ENCODE peak calls at places on chromosome 18, in eight cellular contexts. F, X, G, K, I, H, V and C are unnamed samples.
A peak's percentile ranks its signal among the peaks of the same experiment; 100 is the strongest.

GRCh38 chr18:5285326-5285725 is 10.2 kb downstream of the ZBTB14 start:
- DNase-seq in H (no peak), V (no peak), F (no peak), X (peak; percentile 18), I (no peak), K (no peak), G (no peak), C (peak; percentile 64)

GRCh38 chr18:48545690-48546365 is 7.0 kb downstream of the CTIF start:
- DNase-seq in V (no peak), I (no peak), H (no peak), G (no peak), K (no peak), F (no peak), X (peak; percentile 93), C (peak; percentile 29)

GRCh38 chr18:50466634-50467033 is 91.8 kb downstream of the SKA1 start:
- DNase-seq in H (no peak), I (no peak), F (no peak), K (no peak), G (no peak), V (no peak), X (no peak), C (no peak)

GRCh38 chr18:79575891-79576685 is 103.5 kb upstream of the CTDP1 start:
- DNase-seq in I (no peak), X (peak; percentile 98), K (no peak), F (no peak), V (no peak), G (no peak), H (no peak), C (no peak)

GRCh38 chr18:54102123-54102522 is 122.3 kb downstream of the MBD2 start:
- DNase-seq in H (no peak), X (no peak), V (no peak), I (no peak), F (no peak), K (no peak), G (no peak), C (no peak)

GRCh38 chr18:11674119-11674518 is 14.9 kb upstream of the GNAL start:
- DNase-seq in X (no peak), G (no peak), H (no peak), F (no peak), V (no peak), K (no peak), I (no peak), C (no peak)

GRCh38 chr18:9348079-9348671 is 13.6 kb downstream of the TWSG1 start:
- DNase-seq in F (no peak), I (peak; percentile 13), V (no peak), G (no peak), K (no peak), H (no peak), X (no peak), C (no peak)

GRCh38 chr18:69257861-69258458 is 142.7 kb upstream of the DOK6 start:
- DNase-seq in I (no peak), X (no peak), H (no peak), V (no peak), G (no peak), K (no peak), F (no peak), C (no peak)

GRCh38 chr18:46917808-46918600 is 602 bp downstream of the KATNAL2 start:
- DNase-seq in F (no peak), H (no peak), K (peak; percentile 59), X (peak; percentile 50), G (peak; percentile 11), I (peak; percentile 22), V (peak; percentile 20), C (no peak)

GRCh38 chr18:23105030-23105429 is 30.3 kb upstream of the CABLES1 start:
- DNase-seq in X (no peak), I (no peak), F (no peak), K (no peak), H (no peak), G (no peak), V (no peak), C (no peak)

GRCh38 chr18:44453505-44453904 is 227.2 kb upstream of the SETBP1 start:
- DNase-seq in F (no peak), V (no peak), G (no peak), I (no peak), H (no peak), K (no peak), X (no peak), C (no peak)

GRCh38 chr18:61998957-61999356 is 106.2 kb upstream of the RNF152 start:
- DNase-seq in G (no peak), K (peak; percentile 8), X (no peak), H (no peak), I (peak; percentile 9), F (no peak), V (no peak), C (no peak)

GRCh38 chr18:53909668-53910067 is 314.8 kb downstream of the MBD2 start:
- DNase-seq in I (peak; percentile 0), H (no peak), V (peak; percentile 15), F (no peak), G (peak; percentile 6), X (peak; percentile 42), K (peak; percentile 19), C (no peak)

GRCh38 chr18:77014538-77014937 is 118.0 kb downstream of the MBP start:
- DNase-seq in K (no peak), F (no peak), H (no peak), X (no peak), I (no peak), V (no peak), G (no peak), C (no peak)